ENCODE peak calls at places on chromosomes 7 and 10, in five cellular contexts. C, E, V, L and D are unnamed samples.

GRCh38 chr7:519429-519973 is at the start of gene PDGFA:
- DNase-seq in E (no peak), L (no peak), C (peak), V (peak), D (no peak)

GRCh38 chr10:123474700-123475099 is 191.5 kb upstream of the GPR26 start:
- DNase-seq in L (no peak), C (no peak), E (no peak), V (no peak), D (no peak)

GRCh38 chr10:78375854-78376785 is 342.5 kb downstream of the RPS24 start:
- DNase-seq in L (no peak), E (no peak), C (no peak), V (no peak), D (no peak)

GRCh38 chr10:110864662-110865140 is 7.0 kb upstream of the PDCD4 start:
- DNase-seq in C (no peak), E (peak), L (no peak), V (no peak), D (no peak)

GRCh38 chr10:124996127-124996853 is 54.4 kb downstream of the ZRANB1 start:
- DNase-seq in E (no peak), C (no peak), L (no peak), V (no peak), D (no peak)

GRCh38 chr7:67019562-67020390 is 23.1 kb downstream of the TYW1 start:
- DNase-seq in V (peak), L (no peak), E (no peak), C (peak), D (no peak)

GRCh38 chr7:136134503-136134902 is 157.3 kb upstream of the MTPN start:
- DNase-seq in C (no peak), L (no peak), V (no peak), E (no peak), D (no peak)

GRCh38 chr7:44581426-44581906 is 565 bp downstream of the TMED4 start:
- DNase-seq in E (no peak), V (no peak), C (no peak), L (no peak), D (no peak)

GRCh38 chr10:12186324-12186723 is 9.4 kb downstream of the NUDT5 start:
- DNase-seq in C (no peak), L (no peak), V (no peak), E (no peak), D (no peak)
- TF ChIP-seq JUND in C (no peak), L (no peak), V (no peak), E (no peak), D (no peak)

DNA sequence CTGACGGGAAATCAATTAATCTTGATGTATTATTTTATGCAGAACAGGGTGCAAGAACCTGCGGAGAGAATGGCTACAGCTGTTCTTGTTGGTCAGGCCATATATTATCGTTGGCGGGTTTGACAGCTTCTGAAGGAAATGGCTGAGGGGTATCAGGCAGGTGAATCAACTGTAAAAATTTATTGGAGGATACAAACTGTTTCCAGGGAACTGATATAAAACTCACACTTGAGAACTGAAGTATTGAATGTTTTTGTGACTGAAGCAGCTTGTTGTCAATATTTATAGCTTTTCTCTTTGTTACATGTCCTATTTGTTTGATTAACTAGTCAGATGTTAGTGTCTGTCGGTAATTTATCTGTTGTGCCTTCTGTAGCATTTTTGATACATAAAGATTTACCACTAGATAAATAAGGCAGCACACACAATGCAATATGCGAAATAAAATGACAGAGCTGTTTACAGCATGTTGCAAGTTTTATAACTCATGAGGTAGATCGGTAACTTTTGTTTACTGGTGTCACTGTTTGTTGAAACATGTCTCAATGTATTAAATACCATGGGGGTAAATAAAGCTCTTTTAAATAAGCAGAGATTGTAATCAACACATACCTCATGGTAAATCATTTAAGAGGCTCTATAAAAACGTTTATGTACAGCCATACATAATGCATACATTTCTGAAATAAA is 308.2 kb downstream of the LRMDA start:
- DNase-seq in V (no peak), C (no peak), L (no peak), E (no peak), D (no peak)
- TF ChIP-seq ZBTB33 in V (no peak), C (no peak), L (no peak), E (no peak), D (no peak)

GRCh38 chr10:12414278-12414988 is 65.1 kb downstream of the CAMK1D start:
- DNase-seq in C (no peak), E (no peak), V (no peak), L (no peak), D (no peak)

GRCh38 chr10:12409171-12409570 is 59.8 kb downstream of the CAMK1D start:
- DNase-seq in V (no peak), E (no peak), L (no peak), C (no peak), D (no peak)

GRCh38 chr10:12409613-12410012 is 60.3 kb downstream of the CAMK1D start:
- DNase-seq in C (no peak), V (no peak), E (no peak), L (no peak), D (no peak)

GRCh38 chr10:12413369-12413711 is 64.0 kb downstream of the CAMK1D start:
- DNase-seq in C (no peak), L (no peak), V (no peak), E (no peak), D (no peak)

DNA sequence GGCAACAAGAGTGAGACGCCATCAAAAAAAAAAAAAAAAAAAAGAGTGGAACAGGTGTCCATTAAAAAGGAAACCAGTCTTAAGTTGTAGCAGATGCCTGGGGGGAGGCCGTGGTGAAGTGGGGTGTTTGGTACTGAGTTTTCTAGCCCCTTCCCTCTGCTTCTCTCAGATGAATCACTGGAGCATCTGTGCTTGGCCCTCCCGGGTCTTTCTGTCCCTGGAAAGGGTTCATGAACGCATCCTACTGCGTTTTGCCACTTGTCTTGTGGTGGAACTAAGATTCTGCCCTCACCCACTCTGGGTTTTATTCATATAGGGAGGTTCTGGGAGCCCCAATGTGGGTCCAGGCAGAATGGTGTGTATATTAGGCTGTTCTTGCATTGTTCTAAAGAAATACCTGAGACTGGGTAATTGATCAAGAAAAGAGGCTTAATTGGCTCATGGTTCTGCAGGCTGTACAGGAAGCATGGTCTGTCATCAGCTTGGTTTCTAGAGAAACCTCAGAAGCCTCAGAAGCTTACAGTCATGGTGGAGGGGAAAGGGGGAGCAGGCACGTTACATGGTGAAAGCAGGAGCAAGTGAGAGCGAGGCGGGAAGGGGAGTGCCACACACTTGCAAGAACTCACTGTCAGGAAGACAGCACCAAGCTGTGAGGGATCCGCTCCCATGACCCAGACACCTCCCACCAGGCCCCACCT is 63.5 kb downstream of the CAMK1D start:
- DNase-seq in L (no peak), E (no peak), C (no peak), V (no peak), D (no peak)
- TF ChIP-seq JUND in L (no peak), E (no peak), C (no peak), V (no peak), D (no peak)

GRCh38 chr10:132812544-132812943 is 26.6 kb upstream of the NKX6-2 start:
- DNase-seq in L (no peak), V (no peak), C (no peak), E (no peak), D (no peak)

GRCh38 chr10:132810141-132810806 is 24.3 kb upstream of the NKX6-2 start:
- DNase-seq in C (no peak), E (no peak), V (no peak), L (no peak), D (no peak)

GRCh38 chr10:132809237-132810140 is 23.5 kb upstream of the NKX6-2 start:
- DNase-seq in C (no peak), E (no peak), V (no peak), L (no peak), D (no peak)

GRCh38 chr10:132811891-132812481 is 26.0 kb upstream of the NKX6-2 start:
- DNase-seq in E (no peak), C (no peak), L (no peak), V (no peak), D (no peak)

DNA sequence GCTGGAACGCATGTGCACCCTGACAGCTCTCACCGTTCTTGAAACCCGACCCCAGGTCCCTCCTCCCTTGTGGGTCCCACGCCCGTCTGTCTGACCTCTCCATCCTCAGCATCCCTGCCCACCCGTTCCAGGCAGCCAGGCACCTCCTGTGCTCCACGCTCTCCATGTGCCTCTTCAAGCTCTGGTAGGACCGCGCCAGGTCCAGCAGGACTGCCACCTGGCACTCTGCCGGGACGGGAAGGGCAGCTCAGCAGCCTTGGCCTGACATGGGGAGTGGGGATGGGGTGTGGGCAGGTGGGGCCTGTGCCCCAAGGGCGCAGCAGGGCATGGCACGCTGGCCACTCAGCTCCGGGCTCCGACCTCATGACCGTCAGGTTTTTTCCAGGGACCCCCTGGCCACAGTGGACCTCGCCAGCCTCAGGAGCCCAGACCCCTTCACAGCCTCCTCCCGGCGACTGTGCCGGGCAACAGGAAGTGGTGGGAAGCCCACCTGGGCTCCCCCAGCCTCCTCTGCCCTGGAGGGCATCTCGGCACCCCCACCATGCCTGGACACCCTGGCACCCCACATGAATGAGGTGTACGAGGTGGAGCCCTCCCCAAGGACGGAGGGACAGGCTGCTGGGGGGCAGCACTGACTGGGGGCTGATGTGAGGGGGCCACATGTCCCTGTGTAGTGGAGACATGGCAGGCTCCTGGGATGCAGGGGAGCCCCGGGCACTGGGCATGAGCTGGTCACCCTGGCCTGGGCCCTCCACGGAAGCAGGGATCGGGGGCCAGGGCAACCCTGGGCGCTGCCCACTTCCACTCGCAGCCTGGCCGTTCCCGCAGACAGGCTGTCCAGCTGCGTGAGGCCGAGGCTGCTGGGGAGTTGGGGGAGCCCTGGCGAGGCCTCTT is 25.1 kb upstream of the NKX6-2 start:
- DNase-seq in E (no peak), V (no peak), L (no peak), C (no peak), D (no peak)
- TF ChIP-seq ZBTB33 in E (no peak), V (no peak), L (no peak), C (no peak), D (no peak)

GRCh38 chr10:75210193-75211006 is at the start of gene VDAC2:
- DNase-seq in V (peak), E (peak), C (peak), L (peak), D (peak)
- TF ChIP-seq JUND in V (no peak), E (no peak), C (no peak), L (peak), D (no peak)

DNA sequence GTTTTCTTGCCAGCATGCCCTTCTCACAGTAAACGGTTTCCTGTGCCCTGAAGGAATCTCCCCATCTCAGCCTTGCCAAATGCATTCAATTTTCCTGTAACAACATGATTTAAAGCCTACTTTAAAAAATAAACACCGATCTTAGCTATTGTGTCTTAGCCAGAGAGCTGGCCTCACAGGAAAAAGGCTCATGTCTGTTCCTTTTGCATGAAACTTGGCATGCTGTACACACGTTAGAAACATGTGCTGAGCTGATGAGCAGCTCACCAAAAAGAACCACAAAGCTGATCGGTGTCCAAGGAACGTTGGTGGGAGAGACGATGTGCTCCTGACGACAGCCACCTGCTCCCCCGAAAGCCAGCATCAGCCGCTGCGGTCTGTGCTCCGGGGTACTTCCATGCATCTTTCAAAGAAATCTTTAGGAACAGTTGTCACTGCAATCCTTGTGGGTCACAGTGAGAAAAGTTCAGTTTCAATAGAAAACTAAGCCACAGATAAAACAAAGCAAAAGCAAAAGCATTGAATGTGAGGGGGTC is 135.9 kb downstream of the ADARB2 start:
- DNase-seq in C (no peak), V (no peak), E (no peak), L (no peak), D (no peak)
- TF ChIP-seq ZBTB33 in C (no peak), V (no peak), E (no peak), L (no peak), D (no peak)

GRCh38 chr10:408223-408622 is 273.0 kb downstream of the ZMYND11 start:
- DNase-seq in C (no peak), L (no peak), V (no peak), E (no peak), D (no peak)
- TF ChIP-seq JUND in C (no peak), L (no peak), V (no peak), E (no peak), D (no peak)

GRCh38 chr7:150631084-150631824 is 931 bp downstream of the GIMAP6 start:
- DNase-seq in V (no peak), C (no peak), E (peak), L (no peak), D (no peak)
- TF ChIP-seq ZBTB33 in V (no peak), C (no peak), E (no peak), L (no peak), D (no peak)